ENCODE peak calls at places on chromosomes 13 and 19, in five cellular contexts. One of them, this sample, is unnamed.

GRCh38 chr19:58361900-58362271 is 665 bp downstream of the ZNF497 start:
- DNase-seq in stimulated activated CD8-positive, alpha-beta memory T cell treated with anti-CD3 and anti-CD28 coated beads, Interleukin-12 subunit alpha, Interleukin-12 subunit beta, amount 100 ng/mL, for 4 hours: peak
- DNase-seq in activated CD8-positive, alpha-beta memory T cell treated with anti-CD3 and anti-CD28 coated beads, Interleukin-2, amount 10 ng/mL, durations not matched to agents 7 days and 5 days: peak
- DNase-seq in coronary artery: no peak
- DNase-seq in HEK293T: peak
- DNase-seq in this sample: peak

GRCh38 chr13:46982856-46983582 is 86.2 kb upstream of the HTR2A start:
- DNase-seq in stimulated activated CD8-positive, alpha-beta memory T cell treated with anti-CD3 and anti-CD28 coated beads, Interleukin-12 subunit alpha, Interleukin-12 subunit beta, amount 100 ng/mL, for 4 hours: no peak
- DNase-seq in activated CD8-positive, alpha-beta memory T cell treated with anti-CD3 and anti-CD28 coated beads, Interleukin-2, amount 10 ng/mL, durations not matched to agents 7 days and 5 days: no peak
- DNase-seq in coronary artery: no peak
- DNase-seq in HEK293T: no peak
- DNase-seq in this sample: no peak

GRCh38 chr19:5321851-5322681 is 18.5 kb downstream of the PTPRS start:
- DNase-seq in stimulated activated CD8-positive, alpha-beta memory T cell treated with anti-CD3 and anti-CD28 coated beads, Interleukin-12 subunit alpha, Interleukin-12 subunit beta, amount 100 ng/mL, for 4 hours: no peak
- DNase-seq in activated CD8-positive, alpha-beta memory T cell treated with anti-CD3 and anti-CD28 coated beads, Interleukin-2, amount 10 ng/mL, durations not matched to agents 7 days and 5 days: peak
- DNase-seq in coronary artery: no peak
- DNase-seq in HEK293T: no peak
- DNase-seq in this sample: no peak

GRCh38 chr19:47663911-47664771 is 49.1 kb upstream of the EHD2 start:
- DNase-seq in stimulated activated CD8-positive, alpha-beta memory T cell treated with anti-CD3 and anti-CD28 coated beads, Interleukin-12 subunit alpha, Interleukin-12 subunit beta, amount 100 ng/mL, for 4 hours: no peak
- DNase-seq in activated CD8-positive, alpha-beta memory T cell treated with anti-CD3 and anti-CD28 coated beads, Interleukin-2, amount 10 ng/mL, durations not matched to agents 7 days and 5 days: no peak
- DNase-seq in coronary artery: peak
- DNase-seq in HEK293T: no peak
- DNase-seq in this sample: no peak

GRCh38 chr19:16473875-16474397 is 2.2 kb upstream of the EPS15L1 start:
- DNase-seq in stimulated activated CD8-positive, alpha-beta memory T cell treated with anti-CD3 and anti-CD28 coated beads, Interleukin-12 subunit alpha, Interleukin-12 subunit beta, amount 100 ng/mL, for 4 hours: no peak
- DNase-seq in activated CD8-positive, alpha-beta memory T cell treated with anti-CD3 and anti-CD28 coated beads, Interleukin-2, amount 10 ng/mL, durations not matched to agents 7 days and 5 days: no peak
- DNase-seq in coronary artery: no peak
- DNase-seq in HEK293T: no peak
- DNase-seq in this sample: no peak

GRCh38 chr13:51538626-51539179 is 45.6 kb upstream of the WDFY2 start:
- DNase-seq in stimulated activated CD8-positive, alpha-beta memory T cell treated with anti-CD3 and anti-CD28 coated beads, Interleukin-12 subunit alpha, Interleukin-12 subunit beta, amount 100 ng/mL, for 4 hours: no peak
- DNase-seq in activated CD8-positive, alpha-beta memory T cell treated with anti-CD3 and anti-CD28 coated beads, Interleukin-2, amount 10 ng/mL, durations not matched to agents 7 days and 5 days: no peak
- DNase-seq in coronary artery: no peak
- DNase-seq in HEK293T: no peak
- DNase-seq in this sample: no peak

GRCh38 chr13:80586356-80586755 is 245.4 kb upstream of the SPRY2 start:
- DNase-seq in stimulated activated CD8-positive, alpha-beta memory T cell treated with anti-CD3 and anti-CD28 coated beads, Interleukin-12 subunit alpha, Interleukin-12 subunit beta, amount 100 ng/mL, for 4 hours: no peak
- DNase-seq in activated CD8-positive, alpha-beta memory T cell treated with anti-CD3 and anti-CD28 coated beads, Interleukin-2, amount 10 ng/mL, durations not matched to agents 7 days and 5 days: no peak
- DNase-seq in coronary artery: no peak
- DNase-seq in HEK293T: no peak
- DNase-seq in this sample: no peak

GRCh38 chr19:8161135-8161646 is 11.8 kb upstream of the FBN3 start:
- DNase-seq in stimulated activated CD8-positive, alpha-beta memory T cell treated with anti-CD3 and anti-CD28 coated beads, Interleukin-12 subunit alpha, Interleukin-12 subunit beta, amount 100 ng/mL, for 4 hours: no peak
- DNase-seq in activated CD8-positive, alpha-beta memory T cell treated with anti-CD3 and anti-CD28 coated beads, Interleukin-2, amount 10 ng/mL, durations not matched to agents 7 days and 5 days: no peak
- DNase-seq in coronary artery: no peak
- DNase-seq in HEK293T: peak
- DNase-seq in this sample: no peak

GRCh38 chr19:16060294-16060693 is 16.0 kb upstream of the TPM4 start:
- DNase-seq in stimulated activated CD8-positive, alpha-beta memory T cell treated with anti-CD3 and anti-CD28 coated beads, Interleukin-12 subunit alpha, Interleukin-12 subunit beta, amount 100 ng/mL, for 4 hours: no peak
- DNase-seq in activated CD8-positive, alpha-beta memory T cell treated with anti-CD3 and anti-CD28 coated beads, Interleukin-2, amount 10 ng/mL, durations not matched to agents 7 days and 5 days: no peak
- DNase-seq in coronary artery: no peak
- DNase-seq in HEK293T: no peak
- DNase-seq in this sample: no peak

GRCh38 chr13:32212420-32212819 is 102.7 kb downstream of the ZAR1L start:
- DNase-seq in stimulated activated CD8-positive, alpha-beta memory T cell treated with anti-CD3 and anti-CD28 coated beads, Interleukin-12 subunit alpha, Interleukin-12 subunit beta, amount 100 ng/mL, for 4 hours: no peak
- DNase-seq in activated CD8-positive, alpha-beta memory T cell treated with anti-CD3 and anti-CD28 coated beads, Interleukin-2, amount 10 ng/mL, durations not matched to agents 7 days and 5 days: no peak
- DNase-seq in coronary artery: no peak
- DNase-seq in HEK293T: no peak
- DNase-seq in this sample: no peak

GRCh38 chr19:42081584-42082258 is 5.8 kb downstream of the ZNF574 start:
- DNase-seq in stimulated activated CD8-positive, alpha-beta memory T cell treated with anti-CD3 and anti-CD28 coated beads, Interleukin-12 subunit alpha, Interleukin-12 subunit beta, amount 100 ng/mL, for 4 hours: no peak
- DNase-seq in activated CD8-positive, alpha-beta memory T cell treated with anti-CD3 and anti-CD28 coated beads, Interleukin-2, amount 10 ng/mL, durations not matched to agents 7 days and 5 days: no peak
- DNase-seq in coronary artery: no peak
- DNase-seq in HEK293T: peak
- DNase-seq in this sample: no peak

GRCh38 chr13:67273001-67273400 is 42.9 kb upstream of the PCDH9 start:
- DNase-seq in stimulated activated CD8-positive, alpha-beta memory T cell treated with anti-CD3 and anti-CD28 coated beads, Interleukin-12 subunit alpha, Interleukin-12 subunit beta, amount 100 ng/mL, for 4 hours: no peak
- DNase-seq in activated CD8-positive, alpha-beta memory T cell treated with anti-CD3 and anti-CD28 coated beads, Interleukin-2, amount 10 ng/mL, durations not matched to agents 7 days and 5 days: no peak
- DNase-seq in coronary artery: no peak
- DNase-seq in HEK293T: no peak
- DNase-seq in this sample: no peak

GRCh38 chr19:48826606-48827020 is 9.7 kb downstream of the HSD17B14 start:
- DNase-seq in stimulated activated CD8-positive, alpha-beta memory T cell treated with anti-CD3 and anti-CD28 coated beads, Interleukin-12 subunit alpha, Interleukin-12 subunit beta, amount 100 ng/mL, for 4 hours: no peak
- DNase-seq in activated CD8-positive, alpha-beta memory T cell treated with anti-CD3 and anti-CD28 coated beads, Interleukin-2, amount 10 ng/mL, durations not matched to agents 7 days and 5 days: no peak
- DNase-seq in coronary artery: no peak
- DNase-seq in HEK293T: no peak
- DNase-seq in this sample: no peak

GRCh38 chr19:3612901-3613741 is 6.4 kb upstream of the TBXA2R start:
- DNase-seq in stimulated activated CD8-positive, alpha-beta memory T cell treated with anti-CD3 and anti-CD28 coated beads, Interleukin-12 subunit alpha, Interleukin-12 subunit beta, amount 100 ng/mL, for 4 hours: no peak
- DNase-seq in activated CD8-positive, alpha-beta memory T cell treated with anti-CD3 and anti-CD28 coated beads, Interleukin-2, amount 10 ng/mL, durations not matched to agents 7 days and 5 days: no peak
- DNase-seq in coronary artery: no peak
- DNase-seq in HEK293T: no peak
- DNase-seq in this sample: no peak

GRCh38 chr13:97535619-97536018 is 101.7 kb downstream of the RAP2A start:
- DNase-seq in stimulated activated CD8-positive, alpha-beta memory T cell treated with anti-CD3 and anti-CD28 coated beads, Interleukin-12 subunit alpha, Interleukin-12 subunit beta, amount 100 ng/mL, for 4 hours: no peak
- DNase-seq in activated CD8-positive, alpha-beta memory T cell treated with anti-CD3 and anti-CD28 coated beads, Interleukin-2, amount 10 ng/mL, durations not matched to agents 7 days and 5 days: no peak
- DNase-seq in coronary artery: no peak
- DNase-seq in HEK293T: no peak
- DNase-seq in this sample: no peak

GRCh38 chr13:27810009-27810408 is 17.7 kb downstream of the GSX1 start:
- DNase-seq in stimulated activated CD8-positive, alpha-beta memory T cell treated with anti-CD3 and anti-CD28 coated beads, Interleukin-12 subunit alpha, Interleukin-12 subunit beta, amount 100 ng/mL, for 4 hours: no peak
- DNase-seq in activated CD8-positive, alpha-beta memory T cell treated with anti-CD3 and anti-CD28 coated beads, Interleukin-2, amount 10 ng/mL, durations not matched to agents 7 days and 5 days: no peak
- DNase-seq in coronary artery: no peak
- DNase-seq in HEK293T: no peak
- DNase-seq in this sample: no peak

GRCh38 chr19:32308436-32309077 is 36.9 kb upstream of the ZNF507 start:
- DNase-seq in stimulated activated CD8-positive, alpha-beta memory T cell treated with anti-CD3 and anti-CD28 coated beads, Interleukin-12 subunit alpha, Interleukin-12 subunit beta, amount 100 ng/mL, for 4 hours: no peak
- DNase-seq in activated CD8-positive, alpha-beta memory T cell treated with anti-CD3 and anti-CD28 coated beads, Interleukin-2, amount 10 ng/mL, durations not matched to agents 7 days and 5 days: no peak
- DNase-seq in coronary artery: no peak
- DNase-seq in HEK293T: no peak
- DNase-seq in this sample: no peak

GRCh38 chr19:15108145-15108844 is 1.1 kb downstream of the SYDE1 start:
- DNase-seq in stimulated activated CD8-positive, alpha-beta memory T cell treated with anti-CD3 and anti-CD28 coated beads, Interleukin-12 subunit alpha, Interleukin-12 subunit beta, amount 100 ng/mL, for 4 hours: no peak
- DNase-seq in activated CD8-positive, alpha-beta memory T cell treated with anti-CD3 and anti-CD28 coated beads, Interleukin-2, amount 10 ng/mL, durations not matched to agents 7 days and 5 days: no peak
- DNase-seq in coronary artery: no peak
- DNase-seq in HEK293T: no peak
- DNase-seq in this sample: no peak

GRCh38 chr19:1757468-1758230 is 4.3 kb downstream of the ONECUT3 start:
- DNase-seq in stimulated activated CD8-positive, alpha-beta memory T cell treated with anti-CD3 and anti-CD28 coated beads, Interleukin-12 subunit alpha, Interleukin-12 subunit beta, amount 100 ng/mL, for 4 hours: no peak
- DNase-seq in activated CD8-positive, alpha-beta memory T cell treated with anti-CD3 and anti-CD28 coated beads, Interleukin-2, amount 10 ng/mL, durations not matched to agents 7 days and 5 days: no peak
- DNase-seq in coronary artery: no peak
- DNase-seq in HEK293T: no peak
- DNase-seq in this sample: no peak

GRCh38 chr19:55283548-55284393 is at the start of gene BRSK1:
- DNase-seq in stimulated activated CD8-positive, alpha-beta memory T cell treated with anti-CD3 and anti-CD28 coated beads, Interleukin-12 subunit alpha, Interleukin-12 subunit beta, amount 100 ng/mL, for 4 hours: peak
- DNase-seq in activated CD8-positive, alpha-beta memory T cell treated with anti-CD3 and anti-CD28 coated beads, Interleukin-2, amount 10 ng/mL, durations not matched to agents 7 days and 5 days: peak
- DNase-seq in coronary artery: no peak
- DNase-seq in HEK293T: peak
- DNase-seq in this sample: no peak

GRCh38 chr19:6564393-6564792 is 26.6 kb downstream of the CD70 start:
- DNase-seq in stimulated activated CD8-positive, alpha-beta memory T cell treated with anti-CD3 and anti-CD28 coated beads, Interleukin-12 subunit alpha, Interleukin-12 subunit beta, amount 100 ng/mL, for 4 hours: no peak
- DNase-seq in activated CD8-positive, alpha-beta memory T cell treated with anti-CD3 and anti-CD28 coated beads, Interleukin-2, amount 10 ng/mL, durations not matched to agents 7 days and 5 days: no peak
- DNase-seq in coronary artery: no peak
- DNase-seq in HEK293T: no peak
- DNase-seq in this sample: no peak

GRCh38 chr13:114129649-114130062 is 2.8 kb downstream of the RASA3 start:
- DNase-seq in stimulated activated CD8-positive, alpha-beta memory T cell treated with anti-CD3 and anti-CD28 coated beads, Interleukin-12 subunit alpha, Interleukin-12 subunit beta, amount 100 ng/mL, for 4 hours: no peak
- DNase-seq in activated CD8-positive, alpha-beta memory T cell treated with anti-CD3 and anti-CD28 coated beads, Interleukin-2, amount 10 ng/mL, durations not matched to agents 7 days and 5 days: no peak
- DNase-seq in coronary artery: no peak
- DNase-seq in HEK293T: no peak
- DNase-seq in this sample: no peak

GRCh38 chr19:51354742-51355148 is 11.4 kb downstream of the ETFB start:
- DNase-seq in stimulated activated CD8-positive, alpha-beta memory T cell treated with anti-CD3 and anti-CD28 coated beads, Interleukin-12 subunit alpha, Interleukin-12 subunit beta, amount 100 ng/mL, for 4 hours: no peak
- DNase-seq in activated CD8-positive, alpha-beta memory T cell treated with anti-CD3 and anti-CD28 coated beads, Interleukin-2, amount 10 ng/mL, durations not matched to agents 7 days and 5 days: peak
- DNase-seq in coronary artery: no peak
- DNase-seq in HEK293T: no peak
- DNase-seq in this sample: no peak

GRCh38 chr13:48230541-48230940 is 2.5 kb upstream of the ITM2B start:
- DNase-seq in stimulated activated CD8-positive, alpha-beta memory T cell treated with anti-CD3 and anti-CD28 coated beads, Interleukin-12 subunit alpha, Interleukin-12 subunit beta, amount 100 ng/mL, for 4 hours: no peak
- DNase-seq in activated CD8-positive, alpha-beta memory T cell treated with anti-CD3 and anti-CD28 coated beads, Interleukin-2, amount 10 ng/mL, durations not matched to agents 7 days and 5 days: no peak
- DNase-seq in coronary artery: no peak
- DNase-seq in HEK293T: no peak
- DNase-seq in this sample: no peak